ENCODE peak calls at places on chromosomes 1 and 21, in five cellular contexts. E is H1, F is HepG2, N is K562, Z is GM12878. T is an unnamed sample.

GRCh38 chr1:227785812-227786608 is 29.5 kb upstream of the PRSS38 start:
- DNase-seq in E (peak), F (no peak), N (no peak), Z (no peak), T (peak)

GRCh38 chr1:201721131-201722049 is 107.6 kb upstream of the IPO9 start:
- DNase-seq in E (no peak), F (no peak), N (no peak), Z (no peak), T (no peak)

GRCh38 chr21:41825881-41826280 is 53.3 kb downstream of the PRDM15 start:
- DNase-seq in E (no peak), F (no peak), N (no peak), Z (no peak), T (no peak)

GRCh38 chr1:41791667-41792484 is 126.8 kb downstream of the HIVEP3 start:
- DNase-seq in E (no peak), F (no peak), N (no peak), Z (no peak), T (no peak)

GRCh38 chr1:114156538-114157274 is 3.0 kb upstream of the SYT6 start:
- DNase-seq in E (no peak), F (no peak), N (no peak), Z (no peak), T (no peak)

GRCh38 chr1:35568975-35569395 is 4.1 kb upstream of the TFAP2E start:
- DNase-seq in E (peak), F (peak), N (peak), Z (no peak), T (peak)

GRCh38 chr1:150065184-150065871 is 2.2 kb upstream of the VPS45 start:
- DNase-seq in E (no peak), F (no peak), N (no peak), Z (no peak), T (no peak)

GRCh38 chr1:173867141-173867752 is 542 bp downstream of the GAS5 start:
- DNase-seq in E (no peak), F (no peak), N (peak), Z (no peak), T (no peak)

GRCh38 chr21:29939859-29940245 is at the start of gene GRIK1:
- DNase-seq in E (peak), F (no peak), N (peak), Z (no peak), T (no peak)

GRCh38 chr1:223022641-223023473 is 120.2 kb downstream of the TLR5 start:
- DNase-seq in E (no peak), F (no peak), N (no peak), Z (no peak), T (peak)

GRCh38 chr1:218305447-218306064 is 20.5 kb downstream of the RRP15 start:
- DNase-seq in E (no peak), F (no peak), N (no peak), Z (no peak), T (no peak)

GRCh38 chr21:46021978-46022544 is 40.5 kb downstream of the COL6A1 start:
- DNase-seq in E (no peak), F (no peak), N (no peak), Z (no peak), T (no peak)

GRCh38 chr1:52037402-52037814 is 3.8 kb upstream of the KTI12 start:
- DNase-seq in E (no peak), F (peak), N (no peak), Z (no peak), T (no peak)

GRCh38 chr1:30353637-30354036 is 369.7 kb downstream of the MATN1 start:
- DNase-seq in E (no peak), F (no peak), N (no peak), Z (no peak), T (no peak)

GRCh38 chr1:3352084-3352951 is 102.1 kb upstream of the ARHGEF16 start:
- DNase-seq in E (peak), F (no peak), N (no peak), Z (no peak), T (no peak)

GRCh38 chr1:85282424-85282823 is 6.0 kb upstream of the BCL10 start:
- DNase-seq in E (no peak), F (peak), N (peak), Z (no peak), T (no peak)

GRCh38 chr1:233972951-233973635 is 68.6 kb downstream of the SLC35F3 start:
- DNase-seq in E (no peak), F (no peak), N (peak), Z (no peak), T (peak)

GRCh38 chr1:67760030-67760821 is 73.0 kb downstream of the GNG12 start:
- DNase-seq in E (peak), F (peak), N (peak), Z (peak), T (peak)

GRCh38 chr1:59500970-59501742 is 204.3 kb downstream of the FGGY start:
- DNase-seq in E (no peak), F (no peak), N (no peak), Z (no peak), T (no peak)

GRCh38 chr1:6358757-6359567 is 34.6 kb downstream of the ACOT7 start:
- DNase-seq in E (no peak), F (no peak), N (no peak), Z (no peak), T (peak)

GRCh38 chr21:37159949-37160348 is 86.9 kb downstream of the TTC3 start:
- DNase-seq in E (no peak), F (no peak), N (no peak), Z (no peak), T (no peak)

DNA sequence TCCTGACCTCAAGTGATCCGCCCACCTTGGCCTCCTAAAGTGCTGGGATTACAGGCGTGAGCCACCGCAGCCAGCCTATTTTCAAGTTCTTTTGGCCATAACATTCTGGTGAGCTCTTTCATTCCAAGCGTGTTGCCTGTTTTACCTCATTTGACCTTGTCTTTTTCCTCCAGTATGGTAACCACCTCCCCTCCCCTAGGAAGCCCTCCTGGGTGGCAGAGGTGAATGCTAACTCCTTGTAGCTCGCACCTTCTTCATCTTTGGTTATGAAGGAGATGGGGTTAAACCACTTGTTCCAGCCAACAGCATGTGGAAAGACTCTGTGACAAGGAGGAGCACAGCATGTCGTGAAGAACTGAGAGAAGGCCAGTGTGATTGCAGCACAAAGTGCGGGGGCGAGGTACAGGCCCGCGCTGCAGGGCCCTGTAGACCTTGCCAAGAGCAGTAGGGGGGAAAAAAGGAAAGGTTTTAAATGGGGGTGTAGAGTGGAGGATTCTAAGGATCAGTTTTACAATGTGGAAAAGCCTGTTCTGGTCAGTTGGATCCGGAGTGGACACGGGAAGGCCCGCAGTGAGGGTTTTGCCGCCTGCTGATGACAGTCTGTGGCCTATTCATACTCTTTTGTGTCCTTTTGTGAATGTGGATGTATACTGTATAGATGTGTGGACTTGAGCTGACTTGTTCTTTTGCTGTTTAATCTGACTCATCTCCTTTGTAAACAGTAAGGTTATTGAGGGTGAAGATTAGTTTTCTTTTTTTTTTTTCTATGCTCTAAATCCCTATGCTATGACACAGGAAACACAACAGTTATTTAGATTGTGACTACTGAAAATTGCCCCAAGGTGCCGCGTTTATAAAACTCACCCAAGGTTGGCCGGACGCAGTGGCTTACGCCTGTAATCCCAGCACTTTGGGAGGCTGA is 7.5 kb upstream of the ZNF436 start:
- DNase-seq in E (no peak), F (peak), N (peak), Z (no peak), T (no peak)
- TF ChIP-seq GABPA in E (no peak), F (no peak), N (no peak), Z (no peak), T (no peak)

DNA sequence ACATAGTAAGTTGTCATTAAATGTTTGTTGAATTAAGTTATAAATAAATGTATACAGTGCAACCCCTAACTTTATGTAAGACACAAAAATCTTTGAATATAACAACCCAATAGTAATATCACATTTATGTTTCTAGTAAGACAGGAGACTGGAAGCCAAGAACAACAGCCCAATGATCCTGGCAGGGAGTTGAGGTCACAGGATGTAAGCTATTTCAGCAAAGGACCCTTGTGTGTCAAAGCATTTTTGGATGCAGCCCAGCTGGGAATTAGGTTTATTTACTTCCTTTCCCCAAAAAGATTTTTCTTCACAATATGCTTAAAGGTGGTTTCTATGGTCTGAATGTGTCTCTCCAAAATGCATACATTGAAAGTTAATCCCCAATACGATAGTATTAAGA is 34.0 kb upstream of the ABCA4 start:
- DNase-seq in E (no peak), F (no peak), N (no peak), Z (no peak), T (no peak)
- TF ChIP-seq CHD2 in E (no peak), F (no peak), N (no peak), Z (no peak), T (no peak)

DNA sequence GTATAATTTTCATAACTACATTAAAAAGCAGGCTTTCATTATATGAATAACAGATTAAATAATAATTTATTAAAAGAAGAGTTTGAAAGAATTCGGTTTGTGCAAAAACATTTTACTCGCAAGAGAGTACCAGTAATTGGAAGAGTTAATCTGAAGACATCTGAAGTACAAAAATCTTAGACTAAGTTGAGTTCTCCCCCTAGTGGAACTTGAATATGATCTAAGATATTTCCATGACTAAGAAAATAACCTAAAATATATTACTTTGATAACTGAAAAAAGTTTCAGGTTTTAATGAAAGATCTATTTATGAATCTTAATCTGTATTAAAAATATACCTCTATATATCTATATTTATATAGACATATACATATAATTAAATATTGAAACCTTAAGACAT is 112.5 kb upstream of the GFI1 start:
- DNase-seq in E (no peak), F (peak), N (no peak), Z (no peak), T (no peak)
- TF ChIP-seq GABPA in E (no peak), F (no peak), N (no peak), Z (no peak), T (no peak)

GRCh38 chr1:229087906-229088305 is 183.0 kb upstream of the RAB4A start:
- DNase-seq in E (no peak), F (no peak), N (no peak), Z (no peak), T (no peak)

GRCh38 chr1:229086686-229087085 is 184.2 kb upstream of the RAB4A start:
- DNase-seq in E (no peak), F (no peak), N (no peak), Z (no peak), T (no peak)

GRCh38 chr1:229088711-229089110 is 182.2 kb upstream of the RAB4A start:
- DNase-seq in E (no peak), F (no peak), N (no peak), Z (no peak), T (no peak)

GRCh38 chr1:229086091-229086490 is 184.8 kb upstream of the RAB4A start:
- DNase-seq in E (no peak), F (no peak), N (no peak), Z (no peak), T (no peak)

GRCh38 chr1:229087339-229087738 is 183.6 kb upstream of the RAB4A start:
- DNase-seq in E (no peak), F (no peak), N (no peak), Z (no peak), T (no peak)
- TF ChIP-seq CHD2 in E (no peak), F (no peak), N (no peak), Z (no peak), T (no peak)

GRCh38 chr1:162916407-162916806 is 55.4 kb upstream of the CCDC190 start:
- DNase-seq in E (no peak), F (no peak), N (no peak), Z (no peak), T (no peak)
- TF ChIP-seq GABPA in E (no peak), F (no peak), N (no peak), Z (no peak), T (no peak)

GRCh38 chr1:193184776-193185175 is 1.6 kb downstream of the B3GALT2 start:
- DNase-seq in E (no peak), F (no peak), N (no peak), Z (no peak), T (no peak)

GRCh38 chr1:193181985-193182384 is 4.4 kb downstream of the B3GALT2 start:
- DNase-seq in E (no peak), F (no peak), N (no peak), Z (no peak), T (no peak)

GRCh38 chr1:193181526-193181925 is 4.9 kb downstream of the B3GALT2 start:
- DNase-seq in E (no peak), F (no peak), N (no peak), Z (no peak), T (no peak)

GRCh38 chr1:193185206-193185605 is 1.2 kb downstream of the B3GALT2 start:
- DNase-seq in E (no peak), F (no peak), N (no peak), Z (no peak), T (no peak)

DNA sequence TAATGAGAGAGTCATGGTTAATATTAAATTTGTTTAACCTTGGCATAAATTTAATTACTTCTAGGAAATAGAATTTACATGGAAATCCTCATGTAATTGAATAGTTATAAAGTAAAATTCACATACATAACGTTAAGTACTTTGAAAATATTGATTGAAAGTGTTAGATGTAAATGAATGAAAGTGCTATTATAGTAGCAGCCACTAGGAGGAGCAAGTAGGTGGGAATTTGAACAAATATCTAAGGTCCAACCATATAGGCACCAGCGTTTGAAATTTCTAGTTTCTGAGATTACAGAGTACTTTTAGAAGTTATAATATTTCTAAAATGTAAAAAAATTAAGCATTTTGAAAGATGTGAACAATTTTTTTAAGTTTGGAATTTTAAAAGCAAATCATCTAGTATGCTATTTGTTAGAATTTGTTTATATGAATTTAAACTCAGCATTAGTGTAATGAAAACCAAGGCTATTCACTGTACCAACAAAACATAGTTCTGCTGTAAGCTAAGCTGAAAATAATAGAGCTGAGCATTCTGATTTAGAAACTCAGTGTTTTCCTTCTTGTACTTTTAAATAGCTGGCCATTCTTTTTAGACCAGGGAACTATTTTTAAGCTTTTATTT is 3.3 kb downstream of the B3GALT2 start:
- DNase-seq in E (no peak), F (peak), N (peak), Z (no peak), T (peak)
- TF ChIP-seq CHD2 in E (no peak), F (no peak), N (no peak), Z (no peak), T (no peak)

GRCh38 chr1:177088974-177089373 is 75.5 kb downstream of the ASTN1 start:
- DNase-seq in E (no peak), F (no peak), N (no peak), Z (no peak), T (no peak)

GRCh38 chr1:177092001-177092400 is 72.5 kb downstream of the ASTN1 start:
- DNase-seq in E (no peak), F (no peak), N (no peak), Z (no peak), T (no peak)

DNA sequence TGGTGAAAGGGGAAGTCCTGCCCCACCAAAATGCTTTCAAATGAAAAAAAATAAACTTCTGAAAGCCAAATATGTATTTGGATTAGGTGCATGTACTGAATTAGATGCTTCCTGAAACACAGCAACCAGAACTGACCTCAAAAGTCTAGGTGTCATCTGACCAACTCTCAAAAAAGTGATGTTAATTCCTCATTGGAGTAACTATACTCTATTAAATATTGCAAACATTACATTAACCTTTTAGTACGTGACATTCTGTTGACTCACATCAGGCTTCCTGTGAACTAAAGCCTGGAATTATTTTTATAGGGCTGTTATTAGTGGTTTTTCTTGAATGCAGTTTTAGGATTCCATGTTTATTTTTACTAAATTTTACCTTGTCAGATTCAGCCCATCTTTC is 73.5 kb downstream of the ASTN1 start:
- DNase-seq in E (no peak), F (no peak), N (no peak), Z (no peak), T (no peak)
- TF ChIP-seq GABPA in E (no peak), F (no peak), N (no peak), Z (no peak), T (no peak)